ENCODE peak calls at places on chromosomes 7 and 10, in seven cellular contexts. L is GM23338, O is right cardiac atrium, M is foreskin fibroblast, Y is AG04449, E is colonic mucosa, W is choroid plexus epithelial cell. U is an unnamed sample.

GRCh38 chr7:129095258-129095657 is 40.3 kb upstream of the TNPO3 start:
- DNase-seq in L (no peak), O (no peak), M (no peak), Y (no peak), E (no peak), W (no peak), U (no peak)

GRCh38 chr7:44093102-44093641 is 10.8 kb upstream of the POLM start:
- DNase-seq in L (no peak), O (peak), M (no peak), Y (no peak), E (no peak), W (no peak), U (no peak)

GRCh38 chr10:43062402-43063160 is 14.3 kb upstream of the RET start:
- DNase-seq in L (no peak), O (peak), M (no peak), Y (no peak), E (no peak), W (no peak), U (no peak)

GRCh38 chr7:44280636-44280992 is 44.8 kb downstream of the CAMK2B start:
- DNase-seq in L (no peak), O (no peak), M (no peak), Y (no peak), E (no peak), W (no peak), U (no peak)

GRCh38 chr7:158431941-158432347 is 155.7 kb downstream of the PTPRN2 start:
- DNase-seq in L (no peak), O (no peak), M (peak), Y (no peak), E (peak), W (peak), U (no peak)

GRCh38 chr10:693506-693905 is 4.0 kb upstream of the DIP2C start:
- DNase-seq in L (no peak), O (no peak), M (no peak), Y (no peak), E (no peak), W (peak), U (no peak)

GRCh38 chr10:32982911-32983310 is 24.9 kb upstream of the ITGB1 start:
- DNase-seq in L (no peak), O (no peak), M (peak), Y (no peak), E (no peak), W (no peak), U (no peak)

GRCh38 chr10:47107226-47107625 is 192.8 kb upstream of the GDF10 start:
- DNase-seq in L (no peak), O (no peak), M (no peak), Y (no peak), E (no peak), W (no peak), U (no peak)

GRCh38 chr10:105681051-105681450 is 1040.0 kb downstream of the SORCS3 start:
- DNase-seq in L (no peak), O (no peak), M (peak), Y (no peak), E (peak), W (no peak), U (no peak)

GRCh38 chr7:116041615-116042014 is 11.1 kb upstream of the TFEC start:
- DNase-seq in L (no peak), O (no peak), M (no peak), Y (no peak), E (no peak), W (no peak), U (no peak)

GRCh38 chr7:40986351-40986873 is 716.5 kb downstream of the INHBA start:
- DNase-seq in L (no peak), O (no peak), M (peak), Y (peak), E (no peak), W (peak), U (no peak)

GRCh38 chr10:73850863-73851461 is 23.4 kb downstream of the CAMK2G start:
- DNase-seq in L (peak), O (peak), M (peak), Y (peak), E (no peak), W (peak), U (no peak)

GRCh38 chr10:69232252-69232651 is 12.1 kb downstream of the HKDC1 start:
- DNase-seq in L (peak), O (no peak), M (peak), Y (peak), E (no peak), W (peak), U (no peak)

GRCh38 chr10:124703778-124704427 is 40.3 kb downstream of the FAM53B start:
- DNase-seq in L (no peak), O (peak), M (peak), Y (no peak), E (peak), W (peak), U (peak)

GRCh38 chr10:6465854-6466524 is 114.1 kb downstream of the PRKCQ start:
- DNase-seq in L (no peak), O (no peak), M (no peak), Y (no peak), E (no peak), W (no peak), U (no peak)

GRCh38 chr7:84783161-84783803 is 403.6 kb downstream of the SEMA3D start:
- DNase-seq in L (peak), O (no peak), M (peak), Y (no peak), E (no peak), W (peak), U (no peak)

GRCh38 chr10:14873090-14873760 is 5.4 kb upstream of the SUV39H2 start:
- DNase-seq in L (no peak), O (no peak), M (peak), Y (no peak), E (no peak), W (peak), U (peak)

GRCh38 chr10:77111611-77112550 is 525.7 kb downstream of the KCNMA1 start:
- DNase-seq in L (peak), O (no peak), M (peak), Y (peak), E (no peak), W (peak), U (peak)

GRCh38 chr10:48412933-48413332 is 106.5 kb downstream of the MAPK8 start:
- DNase-seq in L (no peak), O (no peak), M (no peak), Y (no peak), E (no peak), W (no peak), U (no peak)

GRCh38 chr10:5681930-5682329 is 2.7 kb upstream of the TASOR2 start:
- DNase-seq in L (no peak), O (no peak), M (no peak), Y (no peak), E (no peak), W (no peak), U (no peak)

GRCh38 chr7:28180031-28180363 is 598 bp downstream of the JAZF1 start:
- DNase-seq in L (no peak), O (no peak), M (no peak), Y (no peak), E (no peak), W (no peak), U (no peak)

GRCh38 chr10:2048337-2048973 is 311.1 kb upstream of the ADARB2 start:
- DNase-seq in L (no peak), O (no peak), M (no peak), Y (no peak), E (no peak), W (no peak), U (no peak)

GRCh38 chr10:46541017-46541661 is 15.3 kb downstream of the GPRIN2 start:
- DNase-seq in L (peak), O (peak), M (no peak), Y (no peak), E (peak), W (peak), U (no peak)

GRCh38 chr10:46525824-46526681 is 30.4 kb downstream of the GPRIN2 start:
- DNase-seq in L (no peak), O (peak), M (no peak), Y (no peak), E (no peak), W (no peak), U (no peak)

GRCh38 chr7:117401293-117402002 is 25.8 kb downstream of the ASZ1 start:
- DNase-seq in L (peak), O (no peak), M (no peak), Y (no peak), E (no peak), W (peak), U (no peak)

GRCh38 chr10:48333856-48334255 is 27.4 kb downstream of the MAPK8 start:
- DNase-seq in L (no peak), O (peak), M (no peak), Y (no peak), E (no peak), W (peak), U (no peak)

GRCh38 chr10:3666525-3667302 is 118.3 kb downstream of the KLF6 start:
- DNase-seq in L (no peak), O (no peak), M (no peak), Y (no peak), E (no peak), W (no peak), U (no peak)

DNA sequence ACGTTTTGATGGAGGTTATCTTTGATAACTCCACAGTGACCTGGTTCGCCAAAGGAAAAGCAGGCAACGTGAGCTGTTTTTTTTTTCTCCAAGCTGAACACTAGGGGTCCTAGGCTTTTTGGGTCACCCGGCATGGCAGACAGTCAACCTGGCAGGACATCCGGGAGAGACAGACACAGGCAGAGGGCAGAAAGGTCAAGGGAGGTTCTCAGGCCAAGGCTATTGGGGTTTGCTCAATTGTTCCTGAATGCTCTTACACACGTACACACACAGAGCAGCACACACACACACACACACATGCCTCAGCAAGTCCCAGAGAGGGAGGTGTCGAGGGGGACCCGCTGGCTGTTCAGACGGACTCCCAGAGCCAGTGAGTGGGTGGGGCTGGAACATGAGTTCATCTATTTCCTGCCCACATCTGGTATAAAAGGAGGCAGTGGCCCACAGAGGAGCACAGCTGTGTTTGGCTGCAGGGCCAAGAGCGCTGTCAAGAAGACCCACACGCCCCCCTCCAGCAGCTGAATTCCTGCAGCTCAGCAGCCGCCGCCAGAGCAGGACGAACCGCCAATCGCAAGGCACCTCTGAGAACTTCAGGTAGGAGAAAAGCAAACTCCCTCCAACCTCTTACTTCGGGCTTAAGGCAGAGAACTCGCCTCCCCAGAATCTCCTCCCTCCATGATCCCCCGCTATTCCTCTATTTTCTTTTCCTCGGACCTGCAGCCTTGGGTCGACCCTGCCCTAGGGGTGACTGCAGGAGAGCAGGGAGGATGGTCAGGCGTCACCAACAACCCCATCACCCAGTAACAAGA is at the start of gene SERPINE1:
- DNase-seq in L (peak), O (peak), M (peak), Y (peak), E (peak), W (peak), U (peak)
- H3K4me3 ChIP-seq in L (peak), O (peak), M (peak), Y (peak), E (no peak), W (peak), U (peak)

GRCh38 chr7:22351878-22352277 is 5.1 kb downstream of the RAPGEF5 start:
- DNase-seq in L (no peak), O (no peak), M (peak), Y (no peak), E (no peak), W (no peak), U (no peak)
- H3K4me3 ChIP-seq in L (no peak), O (no peak), M (no peak), Y (no peak), E (no peak), W (no peak), U (no peak)

GRCh38 chr7:154912921-154913644 is 89.8 kb downstream of the PAXIP1 start:
- DNase-seq in L (no peak), O (no peak), M (peak), Y (no peak), E (no peak), W (no peak), U (no peak)

GRCh38 chr7:154915600-154915999 is 87.3 kb downstream of the PAXIP1 start:
- DNase-seq in L (no peak), O (no peak), M (no peak), Y (no peak), E (no peak), W (no peak), U (no peak)

GRCh38 chr7:154911862-154912261 is 91.1 kb downstream of the PAXIP1 start:
- DNase-seq in L (no peak), O (no peak), M (no peak), Y (no peak), E (no peak), W (no peak), U (no peak)

GRCh38 chr7:154914580-154915380 is 88.1 kb downstream of the PAXIP1 start:
- DNase-seq in L (peak), O (peak), M (peak), Y (no peak), E (no peak), W (no peak), U (no peak)

DNA sequence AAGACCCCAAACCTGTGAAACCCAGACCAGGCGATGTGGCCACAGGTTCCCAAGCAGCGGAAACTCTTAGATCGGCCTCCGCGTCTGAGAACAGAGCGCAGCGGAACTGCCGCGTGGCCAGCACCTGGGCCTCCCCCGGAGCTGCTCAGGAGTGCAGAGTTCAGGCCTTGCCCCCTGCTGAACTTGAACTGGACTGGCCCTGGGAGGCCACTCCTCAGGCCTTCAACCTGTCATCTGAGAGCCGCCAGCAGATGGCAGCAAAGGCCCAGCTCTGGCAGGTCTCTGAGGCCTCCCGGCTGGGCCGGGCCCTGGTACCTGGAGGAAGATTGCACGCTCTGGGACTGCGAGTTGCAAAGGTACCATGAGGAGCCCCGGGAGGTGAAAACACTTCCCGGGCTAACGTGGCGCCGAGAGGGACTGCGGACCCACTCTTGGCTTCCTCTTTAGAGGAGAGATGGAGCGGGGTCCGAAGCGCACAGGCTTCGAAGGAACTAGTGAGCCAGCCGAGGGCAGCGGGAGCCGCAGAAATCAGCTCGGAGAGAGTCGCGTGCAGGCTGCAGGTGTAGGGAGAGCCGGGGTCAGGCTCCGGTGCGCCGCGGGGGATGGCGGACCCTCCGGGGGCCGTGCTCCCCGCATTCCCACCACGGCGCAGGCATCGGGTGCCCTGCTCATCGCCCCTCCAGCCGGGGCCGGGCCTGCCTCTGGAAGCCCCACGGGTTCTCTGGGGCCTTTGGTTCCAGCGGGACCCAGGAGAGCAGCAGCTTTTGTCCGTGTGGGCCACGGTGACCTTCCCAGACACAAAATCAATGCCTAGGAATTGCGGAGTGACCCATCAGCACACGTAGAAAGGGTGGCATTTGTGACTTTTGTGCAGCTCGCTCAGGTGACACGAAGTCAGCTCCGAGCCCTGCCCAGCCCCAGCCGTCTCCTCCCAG is 89.0 kb downstream of the PAXIP1 start:
- DNase-seq in L (peak), O (peak), M (peak), Y (no peak), E (peak), W (peak), U (peak)
- H3K4me3 ChIP-seq in L (peak), O (peak), M (peak), Y (peak), E (peak), W (peak), U (no peak)

DNA sequence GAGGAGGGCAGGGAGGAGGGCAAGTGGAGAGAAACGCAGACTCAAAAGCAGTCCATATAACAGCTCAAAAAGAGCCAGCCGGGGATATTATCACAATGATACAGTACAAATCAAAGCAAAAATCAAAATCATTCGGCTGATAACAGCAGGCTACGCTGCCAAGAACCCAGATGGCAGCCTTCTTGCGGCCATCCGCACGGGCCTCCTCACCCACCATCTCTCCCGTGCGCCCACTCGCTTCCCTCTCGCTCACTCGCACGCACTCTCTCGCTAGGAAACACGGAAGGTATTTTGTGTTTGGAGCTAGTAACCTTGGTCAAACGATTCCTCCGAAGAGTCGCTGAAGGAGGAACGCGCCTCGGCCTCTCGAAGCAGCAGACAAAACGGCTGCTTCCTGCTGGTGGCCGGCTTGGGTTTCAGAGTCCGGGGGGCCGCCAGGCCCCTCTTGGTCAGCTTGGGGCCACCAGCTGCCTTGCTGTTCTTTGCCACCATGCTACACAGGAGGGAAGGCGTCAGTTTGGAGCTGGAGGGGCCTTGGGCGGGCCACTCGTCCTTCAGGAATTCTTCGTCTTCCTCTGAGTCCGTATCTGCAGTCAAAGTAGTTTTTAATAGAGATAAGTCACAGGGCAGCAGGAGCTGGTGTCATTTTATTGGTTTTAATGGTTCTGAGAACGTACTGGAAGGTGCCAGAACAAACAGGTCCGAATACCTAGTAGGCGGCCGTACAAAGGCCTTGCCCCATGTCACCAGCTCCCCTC is 68.9 kb downstream of the SLC29A4 start:
- DNase-seq in L (peak), O (no peak), M (peak), Y (no peak), E (no peak), W (no peak), U (no peak)
- H3K4me3 ChIP-seq in L (peak), O (no peak), M (no peak), Y (no peak), E (no peak), W (no peak), U (no peak)

GRCh38 chr10:24259365-24260125 is 50.6 kb downstream of the KIAA1217 start:
- DNase-seq in L (no peak), O (no peak), M (no peak), Y (no peak), E (no peak), W (peak), U (no peak)
- H3K4me3 ChIP-seq in L (no peak), O (no peak), M (no peak), Y (no peak), E (no peak), W (no peak), U (no peak)

U was measured in endothelial cell of umbilical vein.